ENCODE peak calls at places on chromosome 16, in four cellular contexts. S is K562, B is HCT116, X is GM12878. Z is an unnamed sample.

GRCh38 chr16:4733211-4733742 is 794 bp downstream of the ANKS3 start:
- DNase-seq in S (no peak), B (no peak), X (no peak), Z (no peak)

GRCh38 chr16:57070986-57071540 is 21.3 kb upstream of the CPNE2 start:
- DNase-seq in S (no peak), B (no peak), X (no peak), Z (no peak)

GRCh38 chr16:81491522-81492188 is 47.0 kb downstream of the CMIP start:
- DNase-seq in S (no peak), B (no peak), X (no peak), Z (no peak)

GRCh38 chr16:63289834-63290460 is 1253.7 kb upstream of the CDH8 start:
- DNase-seq in S (peak), B (no peak), X (no peak), Z (peak)

GRCh38 chr16:23174622-23175021 is 7.9 kb upstream of the SCNN1G start:
- DNase-seq in S (no peak), B (no peak), X (no peak), Z (no peak)

GRCh38 chr16:28136751-28137434 is 73.4 kb upstream of the GSG1L start:
- DNase-seq in S (no peak), B (no peak), X (no peak), Z (no peak)

GRCh38 chr16:22183335-22183734 is 21.0 kb downstream of the SDR42E2 start:
- DNase-seq in S (no peak), B (no peak), X (no peak), Z (no peak)

GRCh38 chr16:54407596-54407995 is 121.0 kb upstream of the IRX3 start:
- DNase-seq in S (no peak), B (no peak), X (no peak), Z (no peak)

GRCh38 chr16:28866454-28866804 is 2.8 kb downstream of the SH2B1 start:
- DNase-seq in S (no peak), B (no peak), X (no peak), Z (no peak)

GRCh38 chr16:64321066-64321465 is 800.8 kb downstream of the CDH11 start:
- DNase-seq in S (no peak), B (no peak), X (no peak), Z (no peak)

GRCh38 chr16:27511657-27512056 is 38.1 kb downstream of the GTF3C1 start:
- DNase-seq in S (no peak), B (no peak), X (no peak), Z (no peak)

GRCh38 chr16:75252049-75252864 is 833 bp upstream of the BCAR1 start:
- DNase-seq in S (no peak), B (no peak), X (no peak), Z (no peak)

GRCh38 chr16:4330277-4330882 is 14.5 kb downstream of the GLIS2 start:
- DNase-seq in S (peak), B (no peak), X (no peak), Z (no peak)

GRCh38 chr16:68486671-68487495 is 38.6 kb upstream of the SMPD3 start:
- DNase-seq in S (no peak), B (no peak), X (no peak), Z (no peak)

GRCh38 chr16:82788225-82788624 is 161.5 kb downstream of the CDH13 start:
- DNase-seq in S (no peak), B (no peak), X (no peak), Z (no peak)

GRCh38 chr16:72455743-72456659 is 284.0 kb upstream of the PMFBP1 start:
- DNase-seq in S (no peak), B (no peak), X (no peak), Z (no peak)

GRCh38 chr16:78211200-78211599 is 111.7 kb downstream of the WWOX start:
- DNase-seq in S (no peak), B (no peak), X (no peak), Z (peak)

GRCh38 chr16:22297114-22297870 is at the start of gene POLR3E:
- DNase-seq in S (peak), B (peak), X (no peak), Z (peak)

GRCh38 chr16:89498839-89499238 is 8.5 kb upstream of the ANKRD11 start:
- DNase-seq in S (no peak), B (no peak), X (no peak), Z (no peak)

GRCh38 chr16:8677481-8677880 is 3.1 kb downstream of the ABAT start:
- DNase-seq in S (no peak), B (no peak), X (no peak), Z (no peak)

GRCh38 chr16:48081656-48082055 is 74.1 kb downstream of the ABCC12 start:
- DNase-seq in S (no peak), B (no peak), X (no peak), Z (no peak)

GRCh38 chr16:5668553-5668952 is 571.0 kb upstream of the EEF2KMT start:
- DNase-seq in S (peak), B (no peak), X (no peak), Z (no peak)

GRCh38 chr16:75044800-75045361 is 46.1 kb downstream of the ZNRF1 start:
- DNase-seq in S (no peak), B (no peak), X (no peak), Z (no peak)

GRCh38 chr16:70777973-70778406 is 23.0 kb downstream of the VAC14 start:
- DNase-seq in S (no peak), B (no peak), X (no peak), Z (no peak)

GRCh38 chr16:20382202-20382948 is 22.2 kb downstream of the PDILT start:
- DNase-seq in S (no peak), B (no peak), X (no peak), Z (no peak)

GRCh38 chr16:65122724-65122973 is 786 bp upstream of the CDH11 start:
- DNase-seq in S (no peak), B (no peak), X (no peak), Z (no peak)

GRCh38 chr16:79169239-79169638 is 431.3 kb downstream of the MAF start:
- DNase-seq in S (no peak), B (no peak), X (no peak), Z (no peak)

GRCh38 chr16:29974291-29975133 is 844 bp downstream of the TAOK2 start:
- DNase-seq in S (peak), B (no peak), X (no peak), Z (no peak)

GRCh38 chr16:57042157-57043111 is 49.9 kb upstream of the CPNE2 start:
- DNase-seq in S (no peak), B (no peak), X (peak), Z (no peak)

GRCh38 chr16:51939371-51940005 is 607.5 kb downstream of the TOX3 start:
- DNase-seq in S (no peak), B (no peak), X (no peak), Z (no peak)

GRCh38 chr16:67444259-67445125 is 13.6 kb downstream of the HSD11B2 start:
- DNase-seq in S (no peak), B (no peak), X (no peak), Z (no peak)

DNA sequence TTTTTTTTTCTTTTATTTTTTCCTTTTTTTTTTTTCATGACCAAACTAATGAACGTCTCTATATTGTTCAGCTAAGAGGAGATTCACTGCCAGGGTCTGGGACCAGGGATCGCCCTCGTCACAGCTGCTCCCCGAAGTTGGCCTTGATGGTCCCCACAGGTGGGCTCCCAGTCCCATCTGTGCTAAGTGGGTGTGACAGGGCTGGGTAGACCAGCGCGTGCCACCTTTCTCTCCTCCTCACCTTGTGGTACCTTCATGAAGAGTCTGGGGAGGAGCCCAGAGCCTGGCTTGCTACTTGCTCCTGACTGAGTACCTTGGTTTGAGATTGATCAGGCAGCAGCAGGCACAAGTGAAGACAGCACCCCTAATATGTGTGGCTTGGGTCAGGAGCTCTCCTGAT is 6.5 kb upstream of the FOXF1 start:
- DNase-seq in S (no peak), B (no peak), X (no peak), Z (no peak)
- TF ChIP-seq EZH2 in S (no peak), B (no peak), X (no peak), Z (no peak)

GRCh38 chr16:85480727-85481101 is 132.4 kb upstream of the GSE1 start:
- DNase-seq in S (no peak), B (no peak), X (no peak), Z (no peak)

GRCh38 chr16:85481738-85482137 is 131.4 kb upstream of the GSE1 start:
- DNase-seq in S (no peak), B (no peak), X (no peak), Z (no peak)

GRCh38 chr16:85481206-85481605 is 131.9 kb upstream of the GSE1 start:
- DNase-seq in S (no peak), B (no peak), X (no peak), Z (no peak)

GRCh38 chr16:85477801-85478363 is 135.2 kb upstream of the GSE1 start:
- DNase-seq in S (no peak), B (no peak), X (no peak), Z (no peak)

GRCh38 chr16:85479972-85480726 is 133.0 kb upstream of the GSE1 start:
- DNase-seq in S (no peak), B (no peak), X (no peak), Z (peak)
- TF ChIP-seq CTCF in S (no peak), B (no peak), X (no peak), Z (peak)

GRCh38 chr16:31701734-31702133 is 171.9 kb upstream of the ZNF267 start:
- DNase-seq in S (no peak), B (no peak), X (no peak), Z (no peak)
- TF ChIP-seq CEBPB in S (no peak), B (no peak), X (no peak), Z (no peak)

DNA sequence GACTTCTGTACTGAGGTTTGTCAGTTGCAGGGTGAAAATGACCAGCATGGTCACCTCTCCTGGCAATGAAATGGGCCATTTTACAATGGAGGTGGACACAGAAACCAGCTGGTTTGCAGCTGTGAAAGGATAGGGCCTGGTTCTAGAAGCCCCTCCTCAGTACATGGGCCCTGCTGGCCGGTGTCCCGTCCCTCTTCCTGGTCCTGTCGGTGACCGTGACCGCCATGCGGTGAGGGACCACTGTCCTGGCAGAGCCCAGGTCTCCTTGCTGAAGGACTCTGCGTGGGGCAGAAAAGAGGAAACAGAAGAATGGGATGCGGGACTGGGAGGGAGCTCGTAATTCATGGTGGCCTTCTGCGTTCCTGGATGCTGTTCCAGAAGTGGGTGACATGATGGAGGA is 76.0 kb upstream of the ZNF423 start:
- DNase-seq in S (no peak), B (no peak), X (no peak), Z (no peak)
- TF ChIP-seq EZH2 in S (no peak), B (no peak), X (no peak), Z (no peak)

GRCh38 chr16:58082381-58082780 is 46.8 kb downstream of the CFAP20 start:
- DNase-seq in S (no peak), B (no peak), X (no peak), Z (no peak)
- TF ChIP-seq CTCF in S (no peak), B (no peak), X (no peak), Z (no peak)

DNA sequence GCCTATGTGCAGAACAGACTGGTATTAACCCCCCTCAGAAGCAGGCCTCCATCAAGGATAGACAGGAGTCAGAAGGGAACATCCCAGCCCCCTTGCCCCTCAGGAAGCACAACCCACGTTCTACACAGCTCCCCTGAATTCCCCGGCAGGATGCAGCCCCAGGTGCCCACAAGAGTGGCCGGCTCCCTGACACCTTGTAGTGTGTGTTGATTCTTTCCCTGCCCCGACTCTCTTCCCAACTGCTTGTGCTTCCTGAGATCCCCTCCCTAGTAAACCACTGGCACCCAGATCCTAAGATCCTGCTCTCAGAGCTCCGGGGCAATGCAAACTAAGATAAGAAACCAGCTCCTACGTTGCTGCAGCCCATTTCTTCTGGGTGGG is 34.8 kb upstream of the LITAF start:
- DNase-seq in S (no peak), B (no peak), X (no peak), Z (no peak)
- TF ChIP-seq CEBPB in S (no peak), B (no peak), X (no peak), Z (no peak)